ENCODE peak calls at places on chromosomes 3 and 15, in eight cellular contexts. S is AG08395; F is NCI-H2081; V is fibroblast of mammary gland; Y is effector CD4-positive, alpha-beta T cell; D is EH; C is activated CD8-positive, alpha-beta T cell treated with anti-CD3 and anti-CD28 coated beads, Interleukin-2, amount 10 ng/mL, durations not matched to agents 7 days and 5 days; X is ureter. B is an unnamed sample.

GRCh38 chr15:23566070-23567050 is 886 bp downstream of the MKRN3 start:
- DNase-seq in Y (peak; percentile 6), S (no peak), D (no peak), X (no peak), F (peak; percentile 97), V (no peak), C (peak; percentile 33), B (no peak)

GRCh38 chr3:126832933-126833332 is 128.9 kb downstream of the CHCHD6 start:
- DNase-seq in Y (no peak), D (no peak), C (no peak), S (no peak), F (no peak), V (no peak), X (no peak), B (no peak)

GRCh38 chr15:99100245-99101173 is 4.4 kb upstream of the SYNM start:
- DNase-seq in Y (peak; percentile 10), D (peak; percentile 74), V (peak; percentile 68), C (peak; percentile 69), F (peak; percentile 83), S (peak; percentile 85), X (peak; percentile 85), B (peak; percentile 59)

GRCh38 chr3:120437559-120437958 is 13.2 kb downstream of the FSTL1 start:
- DNase-seq in Y (no peak), X (no peak), V (no peak), S (no peak), D (no peak), C (no peak), F (no peak), B (no peak)

GRCh38 chr3:77467702-77468407 is 428.0 kb downstream of the ROBO2 start:
- DNase-seq in F (peak; percentile 49), X (no peak), V (peak; percentile 0), S (peak; percentile 15), D (peak; percentile 31), C (no peak), Y (no peak), B (peak; percentile 86)

GRCh38 chr3:11056531-11057050 is 64.0 kb downstream of the SLC6A1 start:
- DNase-seq in V (no peak), D (no peak), F (no peak), X (no peak), C (no peak), Y (no peak), S (no peak), B (no peak)

GRCh38 chr3:127629462-127630403 is 748 bp downstream of the PODXL2 start:
- DNase-seq in Y (no peak), X (no peak), C (no peak), D (no peak), F (peak; percentile 54), V (no peak), S (no peak), B (no peak)

GRCh38 chr15:89777821-89778380 is 1.8 kb downstream of the MESP2 start:
- DNase-seq in Y (no peak), F (no peak), D (no peak), C (no peak), V (no peak), S (no peak), X (no peak), B (no peak)

GRCh38 chr3:157824281-157824680 is 281.9 kb downstream of the SHOX2 start:
- DNase-seq in D (no peak), C (no peak), V (no peak), S (no peak), Y (no peak), X (no peak), F (no peak), B (no peak)

GRCh38 chr3:73484656-73485248 is 140.0 kb downstream of the PDZRN3 start:
- DNase-seq in X (no peak), V (no peak), F (no peak), D (peak; percentile 59), S (peak; percentile 31), Y (no peak), C (no peak), B (no peak)

GRCh38 chr15:100902436-100903190 is 16.5 kb upstream of the LRRK1 start:
- DNase-seq in D (peak; percentile 84), Y (no peak), C (no peak), V (peak; percentile 90), F (peak; percentile 92), S (peak; percentile 89), X (peak; percentile 91), B (peak; percentile 87)

GRCh38 chr15:38069506-38069905 is 135.1 kb downstream of the TMCO5A start:
- DNase-seq in S (peak; percentile 75), D (peak; percentile 86), F (peak; percentile 15), V (peak; percentile 94), C (no peak), Y (no peak), X (no peak), B (peak; percentile 83)

GRCh38 chr3:30343067-30343831 is 263.2 kb upstream of the TGFBR2 start:
- DNase-seq in S (no peak), V (no peak), F (no peak), C (no peak), Y (no peak), X (no peak), D (no peak), B (no peak)

GRCh38 chr3:13582366-13583250 is 33.7 kb downstream of the FBLN2 start:
- DNase-seq in Y (no peak), V (no peak), X (no peak), C (no peak), D (no peak), F (no peak), S (no peak), B (no peak)

GRCh38 chr3:15345608-15346137 is 13.3 kb upstream of the SH3BP5 start:
- DNase-seq in C (no peak), D (no peak), Y (no peak), F (no peak), S (no peak), V (no peak), X (no peak), B (no peak)

GRCh38 chr15:82532991-82533481 is 7.2 kb downstream of the RPS17 start:
- DNase-seq in V (no peak), F (no peak), C (peak; percentile 19), Y (no peak), X (no peak), D (no peak), S (no peak), B (no peak)

B was measured in fibroblast of gingiva.